ENCODE peak calls at places on chromosomes 12 and 14, in seven cellular contexts. U is GM23248; I is central memory CD4-positive, alpha-beta T cell; S is SK-MEL-5; T is HepG2; K is stimulated activated CD8-positive, alpha-beta memory T cell treated with anti-CD3 and anti-CD28 coated beads, Interleukin-4, amount 100 ng/mL, for 4 hours; M is SK-N-DZ. O is an unnamed sample.

GRCh38 chr12:27940756-27941402 is 31.7 kb downstream of the PTHLH start:
- DNase-seq in T (peak), S (peak), K (peak), I (peak), U (peak), M (peak), O (peak)

GRCh38 chr14:88829188-88829587 is 4.7 kb downstream of the TTC8 start:
- DNase-seq in T (peak), S (no peak), M (no peak), U (no peak), I (no peak), K (no peak), O (no peak)

GRCh38 chr12:122867701-122868461 is 28.0 kb downstream of the VPS37B start:
- DNase-seq in U (no peak), M (no peak), S (peak), I (no peak), T (peak), K (no peak), O (peak)

GRCh38 chr12:26100966-26101744 is 23.7 kb downstream of the BHLHE41 start:
- DNase-seq in M (no peak), T (no peak), I (no peak), S (no peak), U (no peak), K (no peak), O (peak)

GRCh38 chr14:36747411-36748184 is 85.9 kb downstream of the PAX9 start:
- DNase-seq in I (no peak), T (peak), M (no peak), U (peak), S (peak), K (no peak), O (peak)

GRCh38 chr12:1939745-1940607 is 21.5 kb upstream of the CACNA2D4 start:
- DNase-seq in K (peak), U (peak), T (peak), M (peak), S (peak), I (peak), O (peak)

GRCh38 chr12:116318738-116319050 is 41.2 kb upstream of the MED13L start:
- DNase-seq in T (no peak), U (no peak), K (no peak), I (no peak), M (no peak), S (no peak), O (peak)

GRCh38 chr12:29944269-29945000 is 160.7 kb upstream of the TMTC1 start:
- DNase-seq in I (no peak), M (no peak), K (no peak), U (no peak), T (no peak), S (no peak), O (peak)

GRCh38 chr14:71692496-71692895 is 239.7 kb upstream of the RGS6 start:
- DNase-seq in S (no peak), M (no peak), K (no peak), I (no peak), T (no peak), U (peak), O (no peak)

GRCh38 chr14:51182166-51182565 is 57.9 kb upstream of the TMX1 start:
- DNase-seq in T (no peak), I (no peak), S (no peak), K (no peak), M (no peak), U (peak), O (peak)

O was measured in epithelial cell of esophagus.